ENCODE peak calls at places on chromosomes 12 and 14, in eight cellular contexts. G is HuH-7; M is stimulated activated CD4-positive, alpha-beta T cell treated with anti-CD3 and anti-CD28 coated beads, TNF-alpha, amount 100 ng/mL, for 1 hour; I is activated T-helper 1 cell treated with Interleukin-2 at 50 U/mL for 16 hours; D is Peyer's patch; K is astrocyte of the spinal cord; N is IMR-90; Q is SK-N-DZ. J is an unnamed sample.

GRCh38 chr12:77835982-77836381 is 5.3 kb downstream of the NAV3 start:
- DNase-seq in K (no peak), G (no peak), N (no peak), M (no peak), I (no peak), D (no peak), Q (no peak), J (no peak)

GRCh38 chr12:29030006-29030405 is 119.1 kb upstream of the FAR2 start:
- DNase-seq in N (no peak), G (no peak), K (no peak), I (no peak), Q (no peak), M (no peak), D (no peak), J (no peak)

GRCh38 chr14:93285048-93285447 is 47.8 kb downstream of the BTBD7 start:
- DNase-seq in D (no peak), N (peak), G (no peak), Q (no peak), K (peak), I (no peak), M (no peak), J (no peak)

GRCh38 chr14:83196235-83196634 is 1662.6 kb upstream of the SEL1L start:
- DNase-seq in M (no peak), Q (no peak), K (no peak), D (no peak), N (peak), I (no peak), G (no peak), J (no peak)

GRCh38 chr12:27304856-27305255 is 27.8 kb upstream of the BMAL2 start:
- DNase-seq in G (no peak), N (no peak), D (no peak), K (no peak), Q (no peak), M (no peak), I (no peak), J (no peak)

GRCh38 chr14:59314019-59314608 is 125.6 kb downstream of the DAAM1 start:
- DNase-seq in K (no peak), I (no peak), Q (no peak), N (no peak), D (no peak), G (no peak), M (no peak), J (no peak)

GRCh38 chr12:125183187-125184067 is 118.2 kb downstream of the AACS start:
- DNase-seq in K (peak), G (peak), N (peak), Q (peak), I (peak), M (peak), D (peak), J (peak)

GRCh38 chr12:47413806-47414205 is 292.0 kb downstream of the RPAP3 start:
- DNase-seq in K (peak), D (no peak), I (no peak), Q (no peak), N (peak), G (peak), M (no peak), J (no peak)

GRCh38 chr14:104800600-104801283 is at the start of gene ZBTB42:
- DNase-seq in D (peak), N (peak), M (peak), I (peak), K (peak), G (peak), Q (no peak), J (no peak)